ENCODE peak calls at places on chromosome 16, in five cellular contexts. A is cortex of kidney; G is NCI-H1694 treated with DMSO at 0.1 percent for 48 hours; J is stimulated activated CD8-positive, alpha-beta memory T cell treated with anti-CD3 and anti-CD28 coated beads, Interleukin-2, amount 100 ng/mL, for 1 hour; O is CD4-positive, alpha-beta memory T cell. I is an unnamed sample.

GRCh38 chr16:86668136-86668535 is 89.8 kb downstream of the FOXL1 start:
- DNase-seq in A (no peak), G (no peak), J (no peak), O (no peak), I (no peak)

GRCh38 chr16:85605051-85605911 is 7.8 kb upstream of the GSE1 start:
- DNase-seq in A (no peak), G (no peak), J (no peak), O (no peak), I (no peak)

GRCh38 chr16:54426550-54426843 is 139.9 kb upstream of the IRX3 start:
- DNase-seq in A (no peak), G (no peak), J (no peak), O (no peak), I (no peak)

GRCh38 chr16:83609178-83609577 is 198.6 kb upstream of the HSBP1 start:
- DNase-seq in A (no peak), G (no peak), J (no peak), O (no peak), I (no peak)

GRCh38 chr16:55248494-55248893 is 75.5 kb upstream of the IRX6 start:
- DNase-seq in A (no peak), G (no peak), J (no peak), O (no peak), I (no peak)

GRCh38 chr16:70638814-70639792 is 7.3 kb upstream of the IL34 start:
- DNase-seq in A (no peak), G (no peak), J (no peak), O (no peak), I (no peak)

GRCh38 chr16:49590166-49590871 is 216.7 kb downstream of the C16orf78 start:
- DNase-seq in A (no peak), G (no peak), J (no peak), O (no peak), I (no peak)

GRCh38 chr16:27113341-27113841 is 46.7 kb downstream of the C16orf82 start:
- DNase-seq in A (no peak), G (no peak), J (no peak), O (no peak), I (no peak)

GRCh38 chr16:65994305-65994704 is 372.2 kb upstream of the CDH5 start:
- DNase-seq in A (no peak), G (no peak), J (no peak), O (no peak), I (no peak)

GRCh38 chr16:46918905-46919792 is 35.0 kb downstream of the GPT2 start:
- DNase-seq in A (no peak), G (peak), J (no peak), O (no peak), I (no peak)

GRCh38 chr16:64858076-64858475 is 263.8 kb downstream of the CDH11 start:
- DNase-seq in A (no peak), G (peak), J (no peak), O (no peak), I (no peak)

GRCh38 chr16:31869511-31870201 is 4.0 kb upstream of the ZNF267 start:
- DNase-seq in A (no peak), G (no peak), J (peak), O (peak), I (peak)

I was measured in activated effector memory CD4-positive, alpha-beta T cell treated with Interleukin-2 at 50 U/mL for 16 hours.